ENCODE peak calls at places on chromosomes 2 and 18, in five cellular contexts. G is SK-N-MC, J is GM12892, C is GM23338, Z is stomach. W is an unnamed sample.

GRCh38 chr2:172168917-172169346 is 66.2 kb upstream of the DLX2 start:
- DNase-seq in G (no peak), J (no peak), C (no peak), Z (no peak), W (no peak)

GRCh38 chr2:222423632-222424280 is 587 bp upstream of the SGPP2 start:
- DNase-seq in G (no peak), J (no peak), C (peak; percentile 41), Z (no peak), W (no peak)

GRCh38 chr2:185187421-185187820 is 551.2 kb upstream of the FSIP2 start:
- DNase-seq in G (no peak), J (no peak), C (no peak), Z (no peak), W (no peak)

GRCh38 chr2:1750935-1751767 is 6.8 kb upstream of the PXDN start:
- DNase-seq in G (no peak), J (no peak), C (peak; percentile 90), Z (peak; percentile 50), W (peak; percentile 66)

GRCh38 chr2:161344737-161345136 is 36.5 kb downstream of the PSMD14 start:
- DNase-seq in G (no peak), J (no peak), C (no peak), Z (no peak), W (no peak)

GRCh38 chr18:57959278-57959677 is 84.7 kb upstream of the NEDD4L start:
- DNase-seq in G (peak; percentile 8), J (no peak), C (peak; percentile 62), Z (peak; percentile 69), W (no peak)

GRCh38 chr2:11213090-11213638 is 57.9 kb downstream of the SLC66A3 start:
- DNase-seq in G (no peak), J (no peak), C (no peak), Z (no peak), W (no peak)

GRCh38 chr18:77045682-77046081 is 86.9 kb downstream of the MBP start:
- DNase-seq in G (no peak), J (no peak), C (no peak), Z (no peak), W (no peak)

GRCh38 chr18:61896767-61897166 is 4.0 kb upstream of the RNF152 start:
- DNase-seq in G (no peak), J (no peak), C (no peak), Z (no peak), W (no peak)
- TF ChIP-seq POLR2AphosphoS5 in G (no peak), J (no peak), C (no peak), Z (peak; percentile 14), W (no peak)

GRCh38 chr2:230953843-230954242 is 28.8 kb upstream of the GPR55 start:
- DNase-seq in G (no peak), J (no peak), C (no peak), Z (no peak), W (no peak)

GRCh38 chr2:230954738-230955137 is 29.7 kb upstream of the GPR55 start:
- DNase-seq in G (no peak), J (no peak), C (no peak), Z (no peak), W (no peak)

GRCh38 chr2:230956827-230957755 is 32.0 kb upstream of the GPR55 start:
- DNase-seq in G (no peak), J (no peak), C (peak; percentile 72), Z (peak; percentile 46), W (no peak)

GRCh38 chr2:230957756-230958391 is 32.8 kb upstream of the GPR55 start:
- DNase-seq in G (no peak), J (no peak), C (no peak), Z (no peak), W (no peak)

DNA sequence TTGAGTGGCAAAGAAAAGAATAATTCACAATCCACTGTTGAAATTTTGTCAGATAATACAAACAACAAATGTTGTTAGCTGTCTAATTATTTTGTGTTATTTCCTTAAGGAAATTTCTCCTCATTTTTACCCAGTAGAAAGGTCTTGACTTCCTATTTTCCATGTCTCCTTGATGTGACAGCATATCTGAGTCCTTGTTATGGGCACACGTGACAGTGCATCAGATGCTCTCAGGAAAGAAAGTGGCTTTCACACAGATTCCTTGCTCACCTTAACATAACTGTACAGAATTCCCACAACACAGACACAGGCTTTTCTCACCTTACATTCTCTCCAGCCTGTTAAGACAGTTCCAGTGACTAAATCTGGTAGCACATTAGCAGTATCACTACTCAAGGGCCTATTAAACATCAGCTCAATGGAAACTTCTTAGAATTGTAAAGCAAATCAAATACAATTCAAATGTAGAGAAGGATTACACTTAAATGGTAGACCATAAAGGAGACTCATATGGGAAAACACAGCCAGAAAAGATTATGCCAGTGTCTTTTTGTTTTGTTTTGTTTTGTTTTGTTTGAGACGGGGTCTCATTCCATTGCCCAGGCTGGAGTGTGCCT is 30.2 kb upstream of the GPR55 start:
- DNase-seq in G (no peak), J (no peak), C (no peak), Z (no peak), W (no peak)
- TF ChIP-seq POLR2AphosphoS5 in G (no peak), J (no peak), C (no peak), Z (no peak), W (no peak)

GRCh38 chr2:101752708-101753107 is 55.2 kb downstream of the MAP4K4 start:
- DNase-seq in G (no peak), J (no peak), C (no peak), Z (peak; percentile 40), W (no peak)

GRCh38 chr2:101756266-101756665 is 58.8 kb downstream of the MAP4K4 start:
- DNase-seq in G (no peak), J (no peak), C (no peak), Z (no peak), W (no peak)

GRCh38 chr2:101753207-101753616 is 55.7 kb downstream of the MAP4K4 start:
- DNase-seq in G (no peak), J (no peak), C (no peak), Z (no peak), W (no peak)

GRCh38 chr2:101753720-101754490 is 56.4 kb downstream of the MAP4K4 start:
- DNase-seq in G (no peak), J (no peak), C (no peak), Z (no peak), W (no peak)

DNA sequence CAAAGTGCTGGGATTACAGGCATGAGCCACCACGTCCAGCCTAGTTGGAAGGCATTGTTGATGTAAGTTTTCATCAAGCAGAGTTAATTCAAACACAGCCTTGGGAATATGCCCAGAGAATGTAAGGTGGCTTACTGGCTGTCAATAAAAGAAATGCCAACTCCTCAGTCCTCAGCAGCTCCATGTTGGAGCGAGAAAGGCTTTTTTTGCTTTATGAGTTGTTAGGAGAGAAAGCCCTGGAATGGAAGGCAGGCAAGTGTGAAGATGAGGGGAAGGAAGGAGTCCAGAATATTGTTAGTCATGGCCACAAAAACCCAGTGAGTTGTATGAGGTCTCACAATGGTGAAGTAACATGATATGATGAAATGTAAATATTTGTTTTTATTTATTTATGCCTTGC is 57.1 kb downstream of the MAP4K4 start:
- DNase-seq in G (no peak), J (no peak), C (no peak), Z (no peak), W (no peak)
- TF ChIP-seq POLR2AphosphoS5 in G (no peak), J (no peak), C (no peak), Z (no peak), W (no peak)

DNA sequence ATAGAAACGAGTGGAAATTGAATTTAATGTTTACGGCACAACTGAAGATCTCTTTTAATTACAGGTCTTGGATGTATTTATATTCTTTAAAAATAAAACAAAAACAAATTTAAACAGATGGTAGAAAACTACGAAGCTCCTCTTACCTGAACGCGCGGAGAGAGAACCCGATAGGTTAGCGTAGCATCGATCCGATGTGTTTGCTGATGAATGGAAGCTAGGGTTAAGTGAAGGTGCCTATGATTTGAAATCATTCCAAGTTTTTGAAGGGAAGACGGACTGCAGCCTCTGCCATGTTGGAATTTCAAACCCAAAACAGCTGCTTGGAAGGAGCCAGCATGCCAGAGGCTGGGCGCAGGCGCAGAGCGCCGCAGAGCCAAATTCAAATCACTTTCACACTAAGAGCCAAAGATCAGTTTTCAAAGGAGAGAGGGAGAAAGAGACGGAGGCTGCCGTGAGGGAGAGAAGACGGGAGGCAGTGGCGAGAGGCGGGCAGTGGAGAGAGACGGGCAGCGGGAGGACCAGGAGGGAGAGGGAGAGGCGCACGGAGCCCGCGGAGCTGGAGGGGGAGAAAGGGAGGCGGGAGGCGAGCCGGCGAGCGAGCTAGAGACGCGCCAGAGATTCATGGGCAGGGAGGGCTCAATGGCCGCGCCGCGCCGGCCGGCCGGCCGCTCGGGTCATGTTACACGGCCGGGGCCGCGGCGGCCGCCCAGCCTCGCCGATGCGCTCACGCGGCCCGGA is at the start of gene FIGN:
- DNase-seq in G (no peak), J (no peak), C (peak; percentile 87), Z (peak; percentile 73), W (no peak)
- TF ChIP-seq POLR2AphosphoS5 in G (peak; percentile 86), J (no peak), C (peak; percentile 95), Z (peak; percentile 65), W (no peak)

GRCh38 chr2:217785544-217786045 is 217.2 kb downstream of the TNS1 start:
- DNase-seq in G (no peak), J (peak; percentile 67), C (peak; percentile 85), Z (peak; percentile 87), W (peak; percentile 61)
- TF ChIP-seq POLR2AphosphoS5 in G (no peak), J (no peak), C (no peak), Z (no peak), W (no peak)

GRCh38 chr2:85744771-85745601 is 8.8 kb upstream of the ATOH8 start:
- DNase-seq in G (peak; percentile 63), J (no peak), C (no peak), Z (no peak), W (no peak)
- TF ChIP-seq POLR2AphosphoS5 in G (peak; percentile 21), J (no peak), C (no peak), Z (no peak), W (no peak)

DNA sequence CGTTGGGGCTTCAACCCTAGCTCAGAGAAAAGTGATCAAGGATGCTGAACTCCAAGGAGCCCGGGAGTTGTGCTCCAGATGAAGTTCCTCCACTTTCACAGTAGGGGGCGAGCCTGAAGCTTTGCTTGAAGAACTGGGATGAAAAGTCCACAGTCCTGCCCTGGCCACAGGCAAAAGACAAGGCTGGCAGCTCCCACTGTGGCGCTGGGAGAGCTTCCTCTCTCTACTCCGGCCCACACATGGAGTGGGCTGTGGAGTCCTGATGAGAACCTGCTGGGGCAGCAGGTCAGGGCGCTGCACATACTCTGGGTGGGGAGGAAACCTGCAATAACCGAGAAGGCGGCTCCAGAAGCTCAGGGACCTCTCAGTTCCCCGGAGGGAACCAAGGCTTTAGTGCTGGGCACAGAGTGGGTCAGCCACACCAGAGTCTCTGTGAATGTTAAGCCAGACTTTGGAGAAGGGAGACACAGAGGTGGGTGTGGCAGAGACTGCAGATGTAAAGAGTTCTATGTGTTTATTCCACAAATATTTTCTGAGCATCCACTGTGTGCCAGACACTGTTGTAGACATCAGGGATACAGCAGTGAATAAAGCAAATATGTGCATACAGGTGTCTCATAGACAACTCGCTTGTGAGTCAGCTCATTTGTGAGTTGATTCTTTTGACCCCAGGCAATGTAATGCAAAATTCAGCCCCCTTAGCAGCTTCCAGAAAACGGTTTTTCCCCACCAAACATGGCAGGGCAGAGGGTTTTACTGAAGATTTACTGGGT is 48.0 kb upstream of the MRPL33 start:
- DNase-seq in G (no peak), J (no peak), C (peak; percentile 93), Z (peak; percentile 79), W (no peak)
- TF ChIP-seq POLR2AphosphoS5 in G (no peak), J (no peak), C (no peak), Z (no peak), W (no peak)